ENCODE peak calls at places on chromosomes 16 and 17, in ten cellular contexts. A is cardiac fibroblast; W is renal cortical epithelial cell; S is RKO; C is AG04449; V is HT1080; N is left kidney; B is activated CD8-positive, alpha-beta memory T cell treated with anti-CD3 and anti-CD28 coated beads for 1 hour; R is head of caudate nucleus; Z is frontal cortex. L is an unnamed sample.

GRCh38 chr17:2058521-2059124 is 3.7 kb downstream of the HIC1 start:
- DNase-seq in N (peak; percentile 71), R (no peak), B (peak; percentile 51), S (no peak), Z (peak; percentile 74), W (no peak), C (no peak), A (peak; percentile 89), V (no peak), L (peak; percentile 49)

GRCh38 chr16:48963306-48963705 is 318.3 kb downstream of the CBLN1 start:
- DNase-seq in W (peak; percentile 57), S (no peak), N (peak; percentile 20), A (no peak), C (no peak), V (peak; percentile 80), Z (no peak), B (no peak), R (no peak), L (no peak)

GRCh38 chr16:54239441-54239840 is 47.1 kb downstream of the IRX3 start:
- DNase-seq in C (no peak), B (no peak), R (no peak), N (no peak), V (no peak), A (peak; percentile 7), Z (no peak), S (no peak), W (no peak), L (no peak)

GRCh38 chr16:89502319-89502843 is 5.8 kb upstream of the SPG7 start:
- DNase-seq in C (no peak), Z (no peak), V (no peak), B (no peak), R (no peak), S (no peak), W (peak; percentile 84), A (peak; percentile 53), N (peak; percentile 28), L (no peak)

GRCh38 chr17:13265306-13265705 is 247.5 kb upstream of the ELAC2 start:
- DNase-seq in S (no peak), W (no peak), Z (no peak), N (no peak), B (no peak), R (no peak), V (no peak), A (no peak), C (no peak), L (no peak)

GRCh38 chr16:19382887-19383816 is 34.5 kb upstream of the TMC5 start:
- DNase-seq in C (no peak), W (no peak), V (peak; percentile 9), S (no peak), A (no peak), R (peak; percentile 14), B (no peak), Z (no peak), N (no peak), L (no peak)

GRCh38 chr16:56983211-56983751 is 6.1 kb upstream of the NLRC5 start:
- DNase-seq in V (no peak), B (no peak), C (no peak), N (no peak), Z (no peak), A (no peak), R (no peak), W (no peak), S (no peak), L (no peak)

GRCh38 chr17:33929181-33929724 is 325.8 kb upstream of the CCL2 start:
- DNase-seq in B (no peak), W (peak; percentile 0), N (peak; percentile 32), R (no peak), S (no peak), Z (no peak), V (no peak), A (no peak), C (no peak), L (no peak)

L was measured in effector memory CD8-positive, alpha-beta T cell.